ENCODE peak calls at places on chromosome 1, in six cellular contexts. One of them, this sample, is unnamed.

GRCh38 chr1:48026275-48026674 is 29.1 kb upstream of the TRABD2B start:
- DNase-seq in tibial artery: no peak
- DNase-seq in endothelial cell: no peak
- DNase-seq in IMR-90: peak; percentile 4
- DNase-seq in fibroblast of the aortic adventitia: peak; percentile 30
- DNase-seq in GM13976: no peak
- DNase-seq in this sample: no peak

GRCh38 chr1:230772457-230773395 is 25.5 kb downstream of the CAPN9 start:
- DNase-seq in tibial artery: peak; percentile 33
- DNase-seq in endothelial cell: no peak
- DNase-seq in IMR-90: peak; percentile 59
- DNase-seq in fibroblast of the aortic adventitia: peak; percentile 70
- DNase-seq in GM13976: no peak
- DNase-seq in this sample: peak; percentile 26

GRCh38 chr1:969260-969855 is 3.1 kb downstream of the PLEKHN1 start:
- DNase-seq in tibial artery: no peak
- DNase-seq in endothelial cell: no peak
- DNase-seq in IMR-90: no peak
- DNase-seq in fibroblast of the aortic adventitia: no peak
- DNase-seq in GM13976: no peak
- DNase-seq in this sample: no peak

GRCh38 chr1:52603680-52604501 is 1.7 kb downstream of the GPX7 start:
- DNase-seq in tibial artery: no peak
- DNase-seq in endothelial cell: no peak
- DNase-seq in IMR-90: peak; percentile 16
- DNase-seq in fibroblast of the aortic adventitia: no peak
- DNase-seq in GM13976: no peak
- DNase-seq in this sample: no peak

GRCh38 chr1:176559474-176560390 is 96.8 kb downstream of the PAPPA2 start:
- DNase-seq in tibial artery: peak; percentile 67
- DNase-seq in endothelial cell: peak; percentile 68
- DNase-seq in IMR-90: peak; percentile 53
- DNase-seq in fibroblast of the aortic adventitia: peak; percentile 86
- DNase-seq in GM13976: peak; percentile 56
- DNase-seq in this sample: peak; percentile 59

GRCh38 chr1:168636642-168637111 is 60.3 kb downstream of the XCL1 start:
- DNase-seq in tibial artery: peak; percentile 68
- DNase-seq in endothelial cell: no peak
- DNase-seq in IMR-90: no peak
- DNase-seq in fibroblast of the aortic adventitia: peak; percentile 79
- DNase-seq in GM13976: no peak
- DNase-seq in this sample: peak; percentile 56

GRCh38 chr1:164671597-164672327 is 112.8 kb downstream of the PBX1 start:
- DNase-seq in tibial artery: no peak
- DNase-seq in endothelial cell: no peak
- DNase-seq in IMR-90: peak; percentile 50
- DNase-seq in fibroblast of the aortic adventitia: no peak
- DNase-seq in GM13976: no peak
- DNase-seq in this sample: no peak

GRCh38 chr1:107339775-107340174 is 198.9 kb downstream of the NTNG1 start:
- DNase-seq in tibial artery: no peak
- DNase-seq in endothelial cell: no peak
- DNase-seq in IMR-90: no peak
- DNase-seq in fibroblast of the aortic adventitia: no peak
- DNase-seq in GM13976: no peak
- DNase-seq in this sample: no peak

GRCh38 chr1:31703431-31704260 is at the start of gene COL16A1:
- DNase-seq in tibial artery: peak; percentile 85
- DNase-seq in endothelial cell: peak; percentile 35
- DNase-seq in IMR-90: peak; percentile 52
- DNase-seq in fibroblast of the aortic adventitia: peak; percentile 82
- DNase-seq in GM13976: peak; percentile 65
- DNase-seq in this sample: peak; percentile 82

DNA sequence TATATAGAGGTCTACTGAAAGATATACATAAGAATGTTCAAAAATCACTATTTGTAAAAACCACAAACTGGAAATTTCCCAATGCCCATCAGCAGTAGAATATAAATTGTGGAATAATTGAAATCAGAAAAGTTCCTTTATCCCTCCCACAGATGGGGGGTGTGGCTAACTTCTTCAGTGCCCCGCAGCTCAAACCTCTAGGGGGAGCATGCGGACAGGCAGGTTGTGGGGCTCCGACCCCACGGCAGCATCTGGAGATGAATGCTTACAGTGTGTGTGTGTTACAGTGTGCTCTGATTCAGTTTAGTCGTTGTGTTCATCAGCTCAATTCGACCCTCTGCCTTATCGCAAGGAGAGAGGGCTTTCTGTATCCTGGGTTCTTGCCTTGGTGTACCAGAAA is 262.1 kb upstream of the LRRC7 start:
- DNase-seq in tibial artery: no peak
- DNase-seq in endothelial cell: peak; percentile 18
- DNase-seq in IMR-90: no peak
- DNase-seq in fibroblast of the aortic adventitia: no peak
- DNase-seq in GM13976: no peak
- DNase-seq in this sample: no peak
- TF ChIP-seq CTCF in tibial artery: no peak
- TF ChIP-seq CTCF in endothelial cell: peak; percentile 31
- TF ChIP-seq CTCF in IMR-90: no peak
- TF ChIP-seq CTCF in fibroblast of the aortic adventitia: no peak
- TF ChIP-seq CTCF in GM13976: no peak
- TF ChIP-seq CTCF in this sample: peak; percentile 5

GRCh38 chr1:60173006-60173405 is 99.4 kb upstream of the C1orf87 start:
- DNase-seq in tibial artery: no peak
- DNase-seq in endothelial cell: no peak
- DNase-seq in IMR-90: no peak
- DNase-seq in fibroblast of the aortic adventitia: no peak
- DNase-seq in GM13976: no peak
- DNase-seq in this sample: no peak
- TF ChIP-seq CTCF in tibial artery: no peak
- TF ChIP-seq CTCF in endothelial cell: no peak
- TF ChIP-seq CTCF in IMR-90: no peak
- TF ChIP-seq CTCF in fibroblast of the aortic adventitia: no peak
- TF ChIP-seq CTCF in GM13976: no peak
- TF ChIP-seq CTCF in this sample: no peak

GRCh38 chr1:12400030-12400693 is 170.3 kb downstream of the VPS13D start:
- DNase-seq in tibial artery: no peak
- DNase-seq in endothelial cell: no peak
- DNase-seq in IMR-90: no peak
- DNase-seq in fibroblast of the aortic adventitia: no peak
- DNase-seq in GM13976: no peak
- DNase-seq in this sample: no peak

GRCh38 chr1:12402844-12403243 is 173.0 kb downstream of the VPS13D start:
- DNase-seq in tibial artery: no peak
- DNase-seq in endothelial cell: no peak
- DNase-seq in IMR-90: no peak
- DNase-seq in fibroblast of the aortic adventitia: no peak
- DNase-seq in GM13976: no peak
- DNase-seq in this sample: no peak

GRCh38 chr1:12405325-12406217 is 175.7 kb downstream of the VPS13D start:
- DNase-seq in tibial artery: peak; percentile 71
- DNase-seq in endothelial cell: no peak
- DNase-seq in IMR-90: peak; percentile 36
- DNase-seq in fibroblast of the aortic adventitia: peak; percentile 83
- DNase-seq in GM13976: no peak
- DNase-seq in this sample: peak; percentile 30

GRCh38 chr1:12404918-12405317 is 175.1 kb downstream of the VPS13D start:
- DNase-seq in tibial artery: no peak
- DNase-seq in endothelial cell: no peak
- DNase-seq in IMR-90: no peak
- DNase-seq in fibroblast of the aortic adventitia: no peak
- DNase-seq in GM13976: no peak
- DNase-seq in this sample: no peak

GRCh38 chr1:12402159-12402673 is 172.4 kb downstream of the VPS13D start:
- DNase-seq in tibial artery: no peak
- DNase-seq in endothelial cell: no peak
- DNase-seq in IMR-90: no peak
- DNase-seq in fibroblast of the aortic adventitia: no peak
- DNase-seq in GM13976: no peak
- DNase-seq in this sample: no peak
- TF ChIP-seq CTCF in tibial artery: no peak
- TF ChIP-seq CTCF in endothelial cell: no peak
- TF ChIP-seq CTCF in IMR-90: no peak
- TF ChIP-seq CTCF in fibroblast of the aortic adventitia: no peak
- TF ChIP-seq CTCF in GM13976: no peak
- TF ChIP-seq CTCF in this sample: no peak

GRCh38 chr1:36223373-36223995 is 759 bp upstream of the THRAP3 start:
- DNase-seq in tibial artery: no peak
- DNase-seq in endothelial cell: no peak
- DNase-seq in IMR-90: peak; percentile 73
- DNase-seq in fibroblast of the aortic adventitia: peak; percentile 71
- DNase-seq in GM13976: peak; percentile 76
- DNase-seq in this sample: peak; percentile 73

GRCh38 chr1:36222481-36223372 is 1.5 kb upstream of the THRAP3 start:
- DNase-seq in tibial artery: no peak
- DNase-seq in endothelial cell: no peak
- DNase-seq in IMR-90: peak; percentile 22
- DNase-seq in fibroblast of the aortic adventitia: no peak
- DNase-seq in GM13976: no peak
- DNase-seq in this sample: no peak

GRCh38 chr1:36223996-36224536 is at the start of gene THRAP3:
- DNase-seq in tibial artery: peak; percentile 99
- DNase-seq in endothelial cell: peak; percentile 100
- DNase-seq in IMR-90: peak; percentile 99
- DNase-seq in fibroblast of the aortic adventitia: peak; percentile 99
- DNase-seq in GM13976: peak; percentile 97
- DNase-seq in this sample: peak; percentile 100

GRCh38 chr1:36225298-36225899 is 1.2 kb downstream of the THRAP3 start:
- DNase-seq in tibial artery: no peak
- DNase-seq in endothelial cell: no peak
- DNase-seq in IMR-90: peak; percentile 18
- DNase-seq in fibroblast of the aortic adventitia: no peak
- DNase-seq in GM13976: no peak
- DNase-seq in this sample: no peak

DNA sequence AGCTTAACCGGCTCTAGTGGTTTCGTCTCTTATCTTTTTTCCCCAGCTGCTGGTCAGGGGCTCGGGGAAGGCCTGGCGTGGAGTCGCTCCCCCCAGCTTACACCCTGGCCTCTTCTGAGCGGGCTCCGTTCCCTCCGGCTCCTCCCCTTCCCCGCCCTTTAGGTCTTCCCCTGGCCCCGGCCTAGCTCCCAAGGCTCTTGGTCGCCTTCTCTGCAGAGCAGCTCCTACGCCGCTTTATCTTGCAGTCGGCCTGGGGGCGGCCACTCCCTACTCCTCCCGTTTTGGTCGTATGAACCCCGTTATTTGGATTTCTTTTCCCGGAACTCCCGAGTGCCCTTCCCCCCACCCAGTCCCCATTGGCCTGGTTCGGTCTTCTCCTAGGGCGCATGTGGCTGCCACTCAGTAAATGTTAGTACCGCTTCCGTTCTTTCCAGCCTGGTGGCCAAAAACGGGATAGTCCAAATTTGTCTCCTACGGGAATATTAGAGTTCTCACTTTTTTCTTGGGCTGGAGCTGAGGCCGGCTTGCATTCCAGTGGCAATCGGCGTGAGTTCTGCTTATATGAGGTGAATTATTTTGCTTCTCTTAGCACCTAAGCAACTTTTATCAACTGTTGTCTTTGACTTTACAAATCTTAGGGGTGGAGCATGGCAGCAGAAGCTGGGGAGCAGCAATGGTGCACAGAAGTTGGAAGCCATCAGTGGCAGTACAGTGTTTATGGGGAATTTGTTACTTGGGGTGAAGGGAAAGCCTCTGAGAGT is 474 bp downstream of the THRAP3 start:
- DNase-seq in tibial artery: peak; percentile 83
- DNase-seq in endothelial cell: peak; percentile 77
- DNase-seq in IMR-90: peak; percentile 83
- DNase-seq in fibroblast of the aortic adventitia: peak; percentile 86
- DNase-seq in GM13976: peak; percentile 86
- DNase-seq in this sample: peak; percentile 86
- TF ChIP-seq CTCF in tibial artery: peak; percentile 46
- TF ChIP-seq CTCF in endothelial cell: peak; percentile 89
- TF ChIP-seq CTCF in IMR-90: peak; percentile 56
- TF ChIP-seq CTCF in fibroblast of the aortic adventitia: peak; percentile 52
- TF ChIP-seq CTCF in GM13976: no peak
- TF ChIP-seq CTCF in this sample: peak; percentile 37

GRCh38 chr1:158208717-158209116 is 28.0 kb downstream of the CD1D start:
- DNase-seq in tibial artery: no peak
- DNase-seq in endothelial cell: no peak
- DNase-seq in IMR-90: no peak
- DNase-seq in fibroblast of the aortic adventitia: no peak
- DNase-seq in GM13976: no peak
- DNase-seq in this sample: no peak

GRCh38 chr1:158199840-158200239 is 19.1 kb downstream of the CD1D start:
- DNase-seq in tibial artery: no peak
- DNase-seq in endothelial cell: no peak
- DNase-seq in IMR-90: peak; percentile 14
- DNase-seq in fibroblast of the aortic adventitia: peak; percentile 54
- DNase-seq in GM13976: no peak
- DNase-seq in this sample: no peak

GRCh38 chr1:158200509-158200908 is 19.8 kb downstream of the CD1D start:
- DNase-seq in tibial artery: no peak
- DNase-seq in endothelial cell: no peak
- DNase-seq in IMR-90: no peak
- DNase-seq in fibroblast of the aortic adventitia: no peak
- DNase-seq in GM13976: no peak
- DNase-seq in this sample: no peak

GRCh38 chr1:158204458-158204827 is 23.7 kb downstream of the CD1D start:
- DNase-seq in tibial artery: no peak
- DNase-seq in endothelial cell: no peak
- DNase-seq in IMR-90: no peak
- DNase-seq in fibroblast of the aortic adventitia: no peak
- DNase-seq in GM13976: no peak
- DNase-seq in this sample: no peak

DNA sequence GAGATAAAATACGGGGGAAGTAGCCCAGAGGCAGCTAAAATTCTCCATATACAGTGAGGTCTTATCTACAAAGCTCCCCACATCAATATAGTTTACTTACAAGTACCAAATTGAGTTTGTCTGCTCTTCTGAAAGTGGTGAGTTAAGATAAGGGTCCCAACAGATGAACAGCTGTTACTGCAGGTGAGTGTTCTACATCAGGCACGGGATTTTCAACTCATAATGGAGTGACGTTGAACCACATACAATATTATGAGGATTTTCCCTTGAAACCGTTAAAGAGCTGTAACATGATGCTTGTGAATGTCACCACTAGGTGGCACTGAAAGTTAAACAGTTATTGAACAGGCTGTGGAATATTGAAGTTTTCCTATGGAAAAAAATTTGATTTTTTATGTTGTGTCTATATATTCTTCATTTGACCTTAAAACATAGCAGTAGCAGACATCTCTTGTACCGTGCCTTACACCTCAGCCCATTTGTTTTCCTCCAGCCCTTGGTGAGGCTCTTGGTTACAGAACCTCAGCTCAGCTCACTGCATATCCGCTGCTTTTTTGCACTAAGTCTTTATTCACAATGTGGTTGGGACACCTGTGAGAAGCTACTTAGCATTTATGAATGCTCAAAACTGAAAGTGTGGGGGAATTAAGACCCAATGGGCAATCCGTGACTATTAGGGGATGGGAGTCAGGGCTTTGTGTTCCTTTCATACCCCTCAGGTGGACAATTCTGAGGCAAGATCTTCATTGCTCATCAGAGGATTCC is 23.2 kb downstream of the CD1D start:
- DNase-seq in tibial artery: no peak
- DNase-seq in endothelial cell: peak; percentile 36
- DNase-seq in IMR-90: peak; percentile 76
- DNase-seq in fibroblast of the aortic adventitia: peak; percentile 82
- DNase-seq in GM13976: peak; percentile 44
- DNase-seq in this sample: peak; percentile 64
- TF ChIP-seq CTCF in tibial artery: peak; percentile 73
- TF ChIP-seq CTCF in endothelial cell: peak; percentile 96
- TF ChIP-seq CTCF in IMR-90: peak; percentile 66
- TF ChIP-seq CTCF in fibroblast of the aortic adventitia: peak; percentile 73
- TF ChIP-seq CTCF in GM13976: peak; percentile 52
- TF ChIP-seq CTCF in this sample: peak; percentile 76

GRCh38 chr1:50438945-50439344 is 15.7 kb upstream of the DMRTA2 start:
- DNase-seq in tibial artery: no peak
- DNase-seq in endothelial cell: no peak
- DNase-seq in IMR-90: peak; percentile 20
- DNase-seq in fibroblast of the aortic adventitia: no peak
- DNase-seq in GM13976: no peak
- DNase-seq in this sample: no peak
- TF ChIP-seq CTCF in tibial artery: no peak
- TF ChIP-seq CTCF in endothelial cell: peak; percentile 20
- TF ChIP-seq CTCF in IMR-90: no peak
- TF ChIP-seq CTCF in fibroblast of the aortic adventitia: no peak
- TF ChIP-seq CTCF in GM13976: no peak
- TF ChIP-seq CTCF in this sample: no peak